ENCODE peak calls at places on chromosomes 1 and 21, in seven cellular contexts. L, X, Z, A, Y, G and B are unnamed samples. For H3K36me3 and H3K27me3, the result is how much of the 10 kb centered on the place peaks cover.

GRCh38 chr1:56414728-56415224 is 164.6 kb downstream of the PLPP3 start:
- DNase-seq in Y (no peak), Z (no peak), G (no peak), A (no peak), X (no peak), L (no peak), B (no peak)

GRCh38 chr21:45088729-45089128 is 14.3 kb downstream of the ADARB1 start:
- DNase-seq in L (no peak), Z (no peak), Y (no peak), X (no peak), G (no peak), A (no peak), B (no peak)

GRCh38 chr1:30874176-30874575 is 34.4 kb downstream of the SDC3 start:
- DNase-seq in Y (no peak), A (no peak), Z (no peak), L (no peak), G (no peak), X (no peak), B (no peak)

GRCh38 chr1:172934417-172934762 is 116.4 kb downstream of the TNFSF18 start:
- DNase-seq in G (no peak), L (no peak), Y (no peak), Z (no peak), A (no peak), X (no peak), B (no peak)

GRCh38 chr1:172499636-172500141 is 33.3 kb upstream of the SUCO start:
- DNase-seq in L (no peak), G (no peak), X (no peak), A (no peak), Y (peak), Z (no peak), B (no peak)

GRCh38 chr1:88946845-88947244 is 45.6 kb downstream of the KYAT3 start:
- DNase-seq in Y (no peak), X (no peak), G (no peak), L (peak), A (no peak), Z (no peak), B (no peak)

GRCh38 chr1:54358503-54359168 is 47.6 kb downstream of the SSBP3 start:
- DNase-seq in A (no peak), X (no peak), L (no peak), Y (no peak), G (no peak), Z (no peak), B (no peak)

GRCh38 chr1:158717344-158717743 is 3.2 kb downstream of the OR6K3 start:
- DNase-seq in G (no peak), L (no peak), Y (no peak), A (no peak), X (no peak), Z (no peak), B (no peak)

GRCh38 chr1:155970531-155971167 is 7.7 kb downstream of the ARHGEF2 start:
- DNase-seq in G (peak), X (no peak), A (no peak), Y (peak), L (peak), Z (no peak), B (peak)

GRCh38 chr1:53715478-53715877 is 23.5 kb downstream of the GLIS1 start:
- DNase-seq in L (peak), G (no peak), Z (no peak), A (no peak), Y (no peak), X (no peak), B (peak)

GRCh38 chr1:201085902-201086735 is 26.1 kb downstream of the CACNA1S start:
- DNase-seq in X (no peak), A (peak), Y (peak), Z (peak), L (peak), G (no peak), B (peak)

GRCh38 chr1:174159253-174160108 is at the start of gene RABGAP1L:
- DNase-seq in X (peak), L (peak), Z (peak), G (peak), A (peak), Y (peak), B (peak)

GRCh38 chr1:117587479-117588356 is 18.1 kb upstream of the TENT5C start:
- DNase-seq in A (no peak), L (no peak), G (no peak), Z (no peak), Y (no peak), X (no peak), B (no peak)

GRCh38 chr1:231949277-231950122 is 322.9 kb downstream of the DISC1 start:
- DNase-seq in G (no peak), X (no peak), L (no peak), Y (no peak), Z (no peak), A (no peak), B (peak)

GRCh38 chr21:44856131-44856530 is 17.4 kb downstream of the PTTG1IP start:
- DNase-seq in Y (no peak), A (no peak), Z (no peak), L (no peak), G (peak), X (peak), B (no peak)

GRCh38 chr1:239250353-239251035 is 135.9 kb upstream of the CHRM3 start:
- DNase-seq in G (no peak), A (no peak), X (no peak), Y (no peak), L (no peak), Z (no peak), B (no peak)

GRCh38 chr1:24925082-24925779 is 4.8 kb downstream of the RUNX3 start:
- DNase-seq in G (no peak), Z (peak), X (no peak), A (peak), L (no peak), Y (peak), B (no peak)

GRCh38 chr1:182955596-182956588 is 2.9 kb upstream of the SHCBP1L start:
- DNase-seq in X (no peak), A (no peak), Y (no peak), Z (no peak), L (peak), G (no peak), B (no peak)

GRCh38 chr1:99705385-99705784 is 59.5 kb downstream of the PALMD start:
- DNase-seq in X (no peak), L (no peak), Z (no peak), G (no peak), A (no peak), Y (no peak), B (no peak)

GRCh38 chr1:17189632-17190525 is 15.0 kb upstream of the PADI1 start:
- DNase-seq in X (no peak), G (no peak), L (peak), Y (no peak), A (no peak), Z (no peak), B (peak)

GRCh38 chr1:83942914-83943313 is 56.0 kb downstream of the TTLL7 start:
- DNase-seq in Y (no peak), G (no peak), X (no peak), Z (no peak), A (no peak), L (peak), B (peak)

GRCh38 chr1:42260376-42261078 is 74.5 kb downstream of the FOXJ3 start:
- DNase-seq in A (no peak), Y (no peak), G (no peak), Z (no peak), L (no peak), X (no peak), B (no peak)

DNA sequence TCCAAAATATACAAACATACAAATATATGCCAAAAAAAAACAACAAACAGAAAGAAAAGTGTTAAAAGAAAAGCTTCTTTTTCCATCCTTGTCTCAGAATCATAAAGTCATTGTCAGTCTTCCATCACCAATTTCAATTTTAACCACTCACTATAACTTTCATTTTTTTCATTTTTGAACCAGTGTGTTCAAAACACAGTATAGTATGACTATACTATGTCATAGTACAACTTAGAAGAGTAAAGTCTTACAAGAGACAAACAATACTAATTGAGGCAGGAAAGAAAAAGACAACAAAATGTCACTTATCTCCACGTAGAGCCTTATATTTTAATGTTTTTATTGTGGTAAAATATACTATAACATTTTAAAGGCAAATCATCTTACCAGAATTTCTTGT is 7.6 kb downstream of the NSL1 start:
- DNase-seq in L (no peak), Y (no peak), G (no peak), X (no peak), Z (no peak), A (no peak), B (no peak)
- H3K36me3 ChIP-seq in L (under half), Y (under half), G (under half), X (under half), Z (under half), A (under half), B (under half)

GRCh38 chr1:162020145-162020544 is 3.5 kb downstream of the OLFML2B start:
- DNase-seq in G (no peak), A (no peak), Z (no peak), Y (no peak), L (no peak), X (no peak), B (no peak)

GRCh38 chr1:162021124-162021523 is 2.5 kb downstream of the OLFML2B start:
- DNase-seq in L (no peak), X (no peak), Z (no peak), Y (no peak), A (no peak), G (no peak), B (no peak)

GRCh38 chr1:162023547-162024501 is at the start of gene OLFML2B:
- DNase-seq in G (peak), Z (no peak), Y (peak), L (peak), X (peak), A (peak), B (peak)

GRCh38 chr1:162023181-162023546 is 505 bp downstream of the OLFML2B start:
- DNase-seq in A (no peak), Z (no peak), X (no peak), L (no peak), Y (no peak), G (no peak), B (no peak)

DNA sequence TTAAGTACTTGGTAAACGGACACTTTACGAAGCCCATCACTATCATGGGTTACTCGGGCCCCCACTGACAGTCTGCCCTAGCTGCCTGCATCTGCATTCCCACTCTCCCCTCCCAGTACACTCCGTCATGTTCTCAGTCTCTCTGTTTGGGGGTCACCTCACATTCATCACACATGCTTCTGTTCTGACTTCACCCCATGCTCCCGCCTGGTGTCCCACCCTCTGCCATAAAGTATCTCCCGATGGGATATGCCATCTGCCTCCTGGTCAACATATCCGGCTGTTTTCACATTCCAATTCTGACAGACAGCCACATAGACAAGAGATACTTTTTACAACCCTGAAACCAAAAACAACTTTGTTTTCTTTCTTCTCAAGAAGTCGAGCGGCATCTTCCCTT is 1.0 kb downstream of the OLFML2B start:
- DNase-seq in Y (no peak), Z (no peak), X (no peak), G (no peak), L (no peak), A (no peak), B (no peak)
- H3K4me3 ChIP-seq in Y (no peak), Z (no peak), X (peak), G (peak), L (no peak), A (no peak), B (no peak)

DNA sequence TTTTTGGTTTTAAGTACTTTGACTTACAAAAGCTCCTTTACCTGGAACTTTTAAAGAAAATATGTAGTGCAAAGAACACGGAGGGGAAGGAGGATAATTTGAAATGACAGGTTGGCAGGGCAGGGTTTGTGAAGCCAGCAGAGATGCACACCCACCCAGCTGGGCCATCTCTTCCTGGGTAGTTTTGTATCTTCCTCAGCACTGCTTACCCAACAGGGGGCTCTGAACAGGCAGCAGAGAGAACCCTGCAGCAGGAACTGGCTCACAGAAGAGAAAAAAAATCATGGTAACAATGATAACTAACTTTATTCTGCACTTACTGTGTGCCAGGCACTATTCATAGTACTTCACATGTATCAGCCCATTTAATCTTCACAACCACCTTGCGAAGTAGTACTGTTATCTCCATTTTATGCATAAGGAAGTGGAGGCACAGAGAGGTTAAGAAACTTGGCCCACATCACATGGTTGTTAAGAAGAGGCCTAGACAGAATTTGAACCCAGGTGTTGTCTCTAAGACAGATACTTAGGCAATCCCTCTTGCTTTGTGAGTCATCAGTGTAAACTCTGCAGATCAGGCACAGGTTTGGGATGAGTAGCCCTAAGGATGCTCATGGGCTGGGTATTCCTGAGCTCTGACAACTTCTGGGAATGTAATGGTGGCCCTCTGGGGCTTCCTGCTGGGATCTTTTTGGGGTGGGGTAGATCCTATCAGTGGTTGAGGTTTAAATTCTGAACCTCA is 60.8 kb downstream of the ELK4 start:
- DNase-seq in G (no peak), A (no peak), L (no peak), Y (peak), X (no peak), Z (no peak), B (no peak)
- H3K27me3 ChIP-seq in G (half or more), A (under half), L (half or more), Y (under half), X (under half), Z (under half), B (half or more)

DNA sequence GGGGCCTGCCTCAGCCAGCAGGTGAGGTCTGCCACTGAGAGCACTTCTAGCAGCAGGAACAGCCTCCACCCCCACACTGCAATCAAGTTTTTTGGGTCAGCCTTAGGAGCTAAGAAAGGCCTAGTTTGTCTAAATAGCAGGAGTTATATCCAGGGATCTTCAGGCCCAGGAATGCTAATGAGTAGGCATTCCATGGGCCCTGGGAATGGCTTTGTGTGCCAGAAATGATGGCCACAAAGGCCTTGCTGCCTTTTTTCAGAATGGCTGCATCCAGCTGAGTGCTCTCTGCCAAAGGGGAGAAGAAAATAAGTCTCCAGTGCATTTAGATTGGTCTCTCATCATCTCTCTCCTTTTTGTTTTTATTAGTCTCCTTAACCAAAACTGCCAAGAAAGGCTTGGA is 2.8 kb downstream of the MRTO4 start:
- DNase-seq in G (no peak), Z (no peak), L (no peak), A (no peak), X (no peak), Y (no peak), B (peak)
- H3K36me3 ChIP-seq in G (under half), Z (under half), L (under half), A (under half), X (under half), Y (under half), B (under half)

GRCh38 chr1:206635983-206636354 is 633 bp downstream of the DYRK3 start:
- DNase-seq in Y (no peak), G (no peak), X (no peak), Z (no peak), L (no peak), A (peak), B (no peak)

GRCh38 chr1:206634365-206635079 is 814 bp upstream of the DYRK3 start:
- DNase-seq in X (peak), G (peak), Z (peak), A (peak), L (peak), Y (peak), B (peak)

GRCh38 chr1:206631085-206631509 is 4.2 kb upstream of the DYRK3 start:
- DNase-seq in Y (peak), L (peak), G (no peak), X (no peak), A (no peak), Z (no peak), B (peak)

GRCh38 chr1:206635080-206635982 is at the start of gene DYRK3:
- DNase-seq in G (peak), L (peak), X (peak), Y (peak), A (peak), Z (peak), B (peak)

GRCh38 chr1:206633708-206634121 is 1.6 kb upstream of the DYRK3 start:
- DNase-seq in A (no peak), Y (peak), Z (no peak), X (no peak), G (no peak), L (peak), B (no peak)
- H3K4me3 ChIP-seq in A (no peak), Y (no peak), Z (no peak), X (no peak), G (no peak), L (no peak), B (no peak)

DNA sequence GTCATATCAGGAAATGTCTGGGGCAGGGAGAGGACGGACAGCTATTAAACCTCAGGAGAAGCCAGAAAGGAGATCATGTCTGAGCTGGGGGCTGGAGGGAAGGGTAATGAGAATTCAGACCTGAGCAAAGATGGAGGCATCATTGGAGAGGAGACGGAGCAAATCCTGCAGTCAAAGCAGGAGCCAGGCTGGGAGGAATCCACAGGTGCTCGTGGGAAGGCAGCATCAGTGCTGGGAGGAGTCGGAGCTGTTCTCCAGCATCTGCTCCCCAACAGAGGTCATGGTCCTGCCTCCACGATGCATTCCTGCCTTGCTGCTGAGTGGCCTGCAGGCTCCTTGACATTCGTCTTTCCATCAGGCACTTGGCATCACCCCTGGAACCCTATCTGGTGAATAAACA is 148.3 kb upstream of the RAB4A start:
- DNase-seq in Z (no peak), L (no peak), X (no peak), G (no peak), A (no peak), Y (no peak), B (no peak)
- H3K27me3 ChIP-seq in Z (under half), L (under half), X (under half), G (under half), A (under half), Y (under half), B (under half)

GRCh38 chr1:75725256-75725655 is 747 bp downstream of the ACADM start:
- DNase-seq in A (no peak), L (peak), X (no peak), G (no peak), Y (no peak), Z (no peak), B (no peak)
- H3K36me3 ChIP-seq in A (under half), L (under half), X (under half), G (under half), Y (under half), Z (under half), B (under half)

GRCh38 chr1:65525297-65526048 is 105.0 kb downstream of the LEPR start:
- DNase-seq in X (no peak), L (no peak), A (no peak), Z (no peak), G (peak), Y (no peak), B (peak)

GRCh38 chr1:65527672-65528071 is 107.2 kb downstream of the LEPR start:
- DNase-seq in Y (no peak), Z (no peak), A (no peak), X (no peak), L (no peak), G (no peak), B (no peak)

GRCh38 chr1:65526049-65526556 is 105.6 kb downstream of the LEPR start:
- DNase-seq in A (no peak), L (no peak), X (no peak), Z (no peak), G (no peak), Y (no peak), B (no peak)

GRCh38 chr1:65528104-65528503 is 107.6 kb downstream of the LEPR start:
- DNase-seq in Z (no peak), Y (no peak), G (no peak), A (no peak), L (no peak), X (no peak), B (no peak)

DNA sequence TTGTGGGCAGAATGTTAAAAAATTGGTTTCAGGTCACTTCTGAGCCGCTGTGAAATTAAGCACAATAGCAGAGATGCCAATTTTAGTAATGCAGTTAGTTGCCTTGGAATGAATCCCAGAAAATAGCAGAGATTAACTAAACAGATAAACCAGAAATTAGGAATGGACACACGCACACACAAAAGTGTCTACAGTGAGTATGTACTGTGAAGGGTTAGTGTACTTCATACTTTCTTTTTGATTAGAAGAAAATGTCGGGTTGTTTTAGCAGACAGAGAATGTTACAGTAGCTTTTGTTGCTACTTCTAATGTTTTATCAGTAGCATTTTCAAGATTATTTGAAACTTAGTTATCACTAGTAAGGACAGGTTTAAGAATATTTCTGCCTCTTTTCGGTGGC is 106.7 kb downstream of the LEPR start:
- DNase-seq in A (no peak), Y (no peak), L (peak), Z (no peak), X (no peak), G (no peak), B (no peak)
- H3K4me3 ChIP-seq in A (no peak), Y (no peak), L (no peak), Z (no peak), X (peak), G (peak), B (no peak)